ENCODE peak calls at places on chromosomes 1 and 21, in nine cellular contexts. F is AG08396; V is activated CD4-positive, alpha-beta T cell treated with anti-CD3 and anti-CD28 coated beads, Interleukin-2, amount 50 U/mL, for 1 hour; R is PC-9; K is iris pigment epithelial cell; P is ureter; J is HFFc6; H is HCEC 1CT; N is heart right ventricle. I is an unnamed sample.

GRCh38 chr21:14120091-14120734 is 90.5 kb downstream of the LIPI start:
- DNase-seq in K (peak), R (no peak), J (peak), P (no peak), F (no peak), V (no peak), H (peak), N (peak), I (no peak)

GRCh38 chr1:248924696-248925532 is 18.9 kb downstream of the PGBD2 start:
- DNase-seq in V (peak), H (peak), N (no peak), P (no peak), K (peak), J (peak), F (peak), R (peak), I (no peak)

GRCh38 chr1:193538690-193539089 is 352.3 kb upstream of the B3GALT2 start:
- DNase-seq in R (no peak), K (no peak), H (no peak), J (no peak), N (no peak), P (no peak), V (no peak), F (no peak), I (no peak)

GRCh38 chr1:223840254-223840653 is 5.5 kb downstream of the TP53BP2 start:
- DNase-seq in K (no peak), R (no peak), P (no peak), V (no peak), J (no peak), F (no peak), N (no peak), H (no peak), I (no peak)

GRCh38 chr1:109479311-109479710 is 4.4 kb upstream of the ATXN7L2 start:
- DNase-seq in H (no peak), J (no peak), N (no peak), F (no peak), V (no peak), K (no peak), P (no peak), R (no peak), I (no peak)

GRCh38 chr21:21179619-21180336 is 181.6 kb downstream of the NCAM2 start:
- DNase-seq in J (no peak), K (no peak), V (no peak), R (no peak), N (no peak), F (no peak), H (no peak), P (no peak), I (no peak)

GRCh38 chr1:231605389-231606100 is 21.0 kb upstream of the DISC1 start:
- DNase-seq in F (no peak), J (no peak), V (no peak), H (no peak), K (no peak), P (no peak), R (no peak), N (no peak), I (no peak)

GRCh38 chr1:151989131-151989868 is 4.4 kb downstream of the S100A10 start:
- DNase-seq in N (peak), F (peak), R (peak), K (peak), P (peak), J (peak), V (peak), H (peak), I (peak)

GRCh38 chr1:245856944-245857531 is 650.0 kb downstream of the SMYD3 start:
- DNase-seq in J (peak), R (peak), H (peak), K (peak), N (no peak), V (no peak), P (no peak), F (peak), I (peak)

GRCh38 chr1:79663916-79664315 is 657.4 kb upstream of the ADGRL4 start:
- DNase-seq in K (no peak), P (no peak), V (no peak), H (no peak), R (no peak), J (peak), F (no peak), N (no peak), I (no peak)

GRCh38 chr1:53368314-53369033 is 40.6 kb upstream of the LRP8 start:
- DNase-seq in H (no peak), R (no peak), V (no peak), N (peak), K (no peak), F (no peak), P (peak), J (no peak), I (no peak)

GRCh38 chr1:147600119-147601111 is 59.1 kb downstream of the BCL9 start:
- DNase-seq in R (peak), H (peak), K (peak), J (peak), F (peak), P (no peak), N (no peak), V (no peak), I (peak)

GRCh38 chr1:170562644-170563338 is 30.8 kb downstream of the GORAB start:
- DNase-seq in N (peak), F (peak), V (no peak), R (peak), J (peak), H (peak), K (peak), P (peak), I (peak)

GRCh38 chr21:31961704-31962103 is 88.9 kb downstream of the HUNK start:
- DNase-seq in V (no peak), H (no peak), N (no peak), P (no peak), F (no peak), K (no peak), J (no peak), R (no peak), I (no peak)